ENCODE peak calls at places on chromosome 1, in six cellular contexts. O, K, F, T, H and U are unnamed samples.
A peak's percentile ranks its signal among the peaks of the same experiment; 100 is the strongest.

GRCh38 chr1:218646288-218646687 is 301.2 kb downstream of the TGFB2 start:
- DNase-seq in O (no peak), K (no peak), T (no peak), H (no peak), F (no peak), U (no peak)

GRCh38 chr1:118949317-118949716 is 38.8 kb downstream of the TBX15 start:
- DNase-seq in O (no peak), F (no peak), T (no peak), K (peak; percentile 83), H (no peak), U (peak; percentile 49)

GRCh38 chr1:244636488-244637259 is 16.3 kb upstream of the DESI2 start:
- DNase-seq in O (no peak), T (peak; percentile 33), F (no peak), K (no peak), H (no peak), U (no peak)

GRCh38 chr1:116910379-116911165 is 856 bp downstream of the PTGFRN start:
- DNase-seq in F (peak; percentile 55), K (peak; percentile 57), H (peak; percentile 52), O (peak; percentile 64), T (peak; percentile 79), U (no peak)

GRCh38 chr1:22414244-22414751 is 37.4 kb upstream of the ZBTB40 start:
- DNase-seq in T (no peak), K (no peak), H (no peak), F (peak; percentile 60), O (peak; percentile 79), U (no peak)

GRCh38 chr1:85576642-85577420 is 3.7 kb upstream of the CCN1 start:
- DNase-seq in O (peak; percentile 90), F (peak; percentile 83), T (peak; percentile 95), H (peak; percentile 62), K (peak; percentile 96), U (peak; percentile 84)

GRCh38 chr1:152886758-152887409 is 8.8 kb downstream of the SMCP start:
- DNase-seq in T (no peak), H (peak; percentile 60), F (no peak), K (no peak), O (no peak), U (no peak)

GRCh38 chr1:204751883-204752687 is 66.5 kb upstream of the LRRN2 start:
- DNase-seq in K (no peak), F (peak; percentile 66), T (peak; percentile 61), O (peak; percentile 61), H (peak; percentile 40), U (no peak)

GRCh38 chr1:24201941-24202440 is 14.9 kb upstream of the IFNLR1 start:
- DNase-seq in T (peak; percentile 89), H (peak; percentile 92), O (peak; percentile 94), F (peak; percentile 86), K (peak; percentile 92), U (peak; percentile 63)

GRCh38 chr1:90201467-90202358 is 206.8 kb downstream of the ZNF326 start:
- DNase-seq in O (no peak), K (peak; percentile 32), H (peak; percentile 2), T (no peak), F (no peak), U (peak; percentile 22)

GRCh38 chr1:160639652-160640051 is 7.2 kb downstream of the SLAMF1 start:
- DNase-seq in F (no peak), K (no peak), H (no peak), T (no peak), O (no peak), U (no peak)

GRCh38 chr1:61426254-61426653 is 298.7 kb downstream of the TM2D1 start:
- DNase-seq in K (no peak), H (no peak), F (no peak), O (no peak), T (no peak), U (no peak)

GRCh38 chr1:11080931-11081330 is 18.7 kb downstream of the EXOSC10 start:
- DNase-seq in O (no peak), F (no peak), T (no peak), H (no peak), K (no peak), U (no peak)

GRCh38 chr1:3695326-3696217 is 43.3 kb downstream of the TP73 start:
- DNase-seq in F (peak; percentile 43), O (peak; percentile 78), K (peak; percentile 69), T (peak; percentile 91), H (no peak), U (no peak)

GRCh38 chr1:29524285-29525065 is 288.2 kb downstream of the PTPRU start:
- DNase-seq in H (no peak), K (no peak), T (no peak), O (no peak), F (no peak), U (no peak)

GRCh38 chr1:200176181-200176580 is 148.7 kb downstream of the NR5A2 start:
- DNase-seq in T (no peak), K (no peak), O (no peak), F (no peak), H (no peak), U (no peak)

GRCh38 chr1:175788586-175789252 is 45.3 kb upstream of the TNR start:
- DNase-seq in O (peak; percentile 11), K (no peak), F (no peak), T (no peak), H (no peak), U (no peak)

GRCh38 chr1:184483101-184483813 is 96.4 kb downstream of the C1orf21 start:
- DNase-seq in F (peak; percentile 32), O (no peak), T (no peak), H (peak; percentile 23), K (peak; percentile 68), U (peak; percentile 43)

GRCh38 chr1:65146908-65147423 is 1.0 kb upstream of the AK4 start:
- DNase-seq in H (peak; percentile 39), K (no peak), O (no peak), T (peak; percentile 55), F (no peak), U (peak; percentile 20)

GRCh38 chr1:65147424-65148177 is 402 bp upstream of the AK4 start:
- DNase-seq in O (peak; percentile 78), F (peak; percentile 55), H (peak; percentile 66), K (peak; percentile 73), T (peak; percentile 60), U (no peak)

GRCh38 chr1:65149391-65149729 is 1.4 kb downstream of the AK4 start:
- DNase-seq in H (peak; percentile 46), T (peak; percentile 82), O (no peak), F (no peak), K (no peak), U (no peak)

GRCh38 chr1:65149753-65150463 is 1.9 kb downstream of the AK4 start:
- DNase-seq in H (no peak), F (no peak), O (no peak), K (no peak), T (no peak), U (no peak)

GRCh38 chr1:65148548-65149390 is 766 bp downstream of the AK4 start:
- DNase-seq in O (peak; percentile 69), H (peak; percentile 63), F (peak; percentile 28), T (peak; percentile 79), K (peak; percentile 76), U (no peak)
- H2AFZ ChIP-seq in O (peak overlapping the region; percentile 89), H (peak overlapping the region; percentile 94), F (peak overlapping the region; percentile 100), T (no peak overlapping the region), K (peak overlapping the region; percentile 89), U (peak overlapping the region; percentile 77)

DNA sequence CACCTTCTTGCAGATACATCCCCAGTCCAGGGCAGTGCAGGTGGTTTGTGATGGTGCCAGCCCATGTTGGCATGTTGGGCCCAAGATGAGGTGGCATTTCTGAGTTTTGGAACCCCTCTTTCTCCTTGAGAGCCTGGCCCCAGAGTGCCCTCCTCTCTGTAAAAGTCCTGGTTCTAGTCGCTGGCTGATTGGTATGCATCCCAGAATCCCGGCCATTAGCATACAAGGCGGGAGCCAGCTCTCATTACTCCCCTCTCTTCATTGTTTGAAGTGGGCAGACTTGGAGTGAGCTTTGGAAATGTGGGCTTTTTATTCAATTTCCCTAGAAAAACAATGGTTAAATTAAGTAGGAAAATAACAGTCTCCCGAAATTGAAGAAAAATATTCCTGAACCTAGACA is 7.8 kb downstream of the ARHGEF10L start:
- DNase-seq in K (no peak), F (no peak), O (no peak), H (no peak), T (peak; percentile 86), U (no peak)
- H3K79me2 ChIP-seq in K (peaks cover 91% of the 10 kb centered on the region), F (peaks cover 52% of the 10 kb centered on the region), O (peaks cover 71% of the 10 kb centered on the region), H (no peaks in the 10 kb centered on the region), T (peaks cover 79% of the 10 kb centered on the region), U (peaks cover 43% of the 10 kb centered on the region)

DNA sequence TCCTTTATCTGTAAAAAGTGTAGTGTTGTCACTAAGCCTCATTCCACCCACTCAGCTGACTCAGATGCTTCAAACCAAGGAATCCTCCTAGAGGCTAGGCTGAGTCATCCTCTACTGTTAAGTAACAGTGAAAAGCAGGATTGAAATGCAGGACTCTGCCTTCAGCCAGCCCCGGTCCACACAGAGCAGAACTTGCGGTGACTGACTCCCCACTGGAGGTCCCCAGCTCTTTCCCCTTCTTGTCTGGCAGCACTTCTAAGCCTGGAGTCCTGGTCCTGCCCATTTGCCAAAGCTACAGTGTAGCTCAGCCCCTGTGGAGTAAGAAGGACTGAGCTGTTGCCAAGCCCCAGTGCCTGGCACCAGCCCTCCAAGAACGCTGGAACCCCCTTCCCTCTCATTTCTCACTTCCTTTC is 1.7 kb downstream of the RAB7B start:
- DNase-seq in H (peak; percentile 94), O (peak; percentile 80), F (peak; percentile 37), K (peak; percentile 100), T (no peak), U (peak; percentile 98)
- H3K4me3 ChIP-seq in H (peak overlapping the region; percentile 60), O (no peak overlapping the region), F (no peak overlapping the region), K (peak overlapping the region; percentile 67), T (no peak overlapping the region), U (peak overlapping the region; percentile 45)

GRCh38 chr1:186066411-186066810 is 308.6 kb downstream of the TPR start:
- DNase-seq in F (no peak), K (no peak), H (no peak), T (no peak), O (no peak), U (no peak)
- H2AFZ ChIP-seq in F (no peak overlapping the region), K (no peak overlapping the region), H (no peak overlapping the region), T (no peak overlapping the region), O (no peak overlapping the region), U (no peak overlapping the region)